ENCODE peak calls at places on chromosomes 3 and 15, in seven cellular contexts. O is B cell, Y is cardiac muscle cell, C is iris pigment epithelial cell, L is hypothalamus, E is skeletal muscle cell, T is left cardiac atrium. B is an unnamed sample.
A peak's percentile ranks its signal among the peaks of the same experiment; 100 is the strongest.

GRCh38 chr15:65576669-65577068 is 34.3 kb downstream of the INTS14 start:
- DNase-seq in O (no peak), Y (peak; percentile 19), C (peak; percentile 73), L (no peak), E (peak; percentile 20), T (no peak), B (peak; percentile 39)

GRCh38 chr15:51104512-51104911 is 9.8 kb upstream of the TNFAIP8L3 start:
- DNase-seq in O (no peak), Y (peak; percentile 79), C (no peak), L (no peak), E (no peak), T (peak; percentile 67), B (peak; percentile 54)

GRCh38 chr3:8488877-8489865 is 12.5 kb upstream of the LMCD1 start:
- DNase-seq in O (no peak), Y (no peak), C (peak; percentile 65), L (no peak), E (no peak), T (no peak), B (no peak)

GRCh38 chr3:128445357-128445756 is 21.3 kb downstream of the DNAJB8 start:
- DNase-seq in O (no peak), Y (no peak), C (no peak), L (no peak), E (no peak), T (no peak), B (no peak)

GRCh38 chr3:122627301-122627700 is 49.9 kb downstream of the PARP15 start:
- DNase-seq in O (no peak), Y (no peak), C (no peak), L (no peak), E (no peak), T (no peak), B (no peak)

GRCh38 chr3:126512916-126513650 is 4.5 kb downstream of the UROC1 start:
- DNase-seq in O (no peak), Y (no peak), C (no peak), L (no peak), E (no peak), T (peak; percentile 7), B (no peak)

GRCh38 chr3:85572426-85572825 is 613.6 kb downstream of the CADM2 start:
- DNase-seq in O (no peak), Y (peak; percentile 27), C (peak; percentile 36), L (no peak), E (peak; percentile 9), T (no peak), B (no peak)

GRCh38 chr3:37114251-37115145 is 59.9 kb downstream of the LRRFIP2 start:
- DNase-seq in O (no peak), Y (peak; percentile 83), C (peak; percentile 89), L (no peak), E (peak; percentile 46), T (no peak), B (peak; percentile 81)

GRCh38 chr3:16881896-16882645 is 2.7 kb upstream of the PLCL2 start:
- DNase-seq in O (no peak), Y (no peak), C (no peak), L (no peak), E (no peak), T (peak; percentile 55), B (no peak)

GRCh38 chr3:14210843-14211594 is 32.4 kb downstream of the LSM3 start:
- DNase-seq in O (no peak), Y (peak; percentile 41), C (no peak), L (no peak), E (peak; percentile 79), T (no peak), B (peak; percentile 99)

GRCh38 chr3:142863010-142863787 is 25.7 kb downstream of the PCOLCE2 start:
- DNase-seq in O (no peak), Y (no peak), C (peak; percentile 7), L (no peak), E (no peak), T (peak; percentile 25), B (no peak)

GRCh38 chr15:71118881-71119632 is 3.8 kb downstream of the THSD4 start:
- DNase-seq in O (no peak), Y (no peak), C (no peak), L (no peak), E (no peak), T (no peak), B (no peak)

GRCh38 chr3:53747559-53747958 is 98.7 kb downstream of the CHDH start:
- DNase-seq in O (no peak), Y (no peak), C (no peak), L (no peak), E (no peak), T (no peak), B (no peak)

GRCh38 chr3:184578822-184579221 is 17.2 kb downstream of the EPHB3 start:
- DNase-seq in O (no peak), Y (peak; percentile 38), C (no peak), L (no peak), E (no peak), T (no peak), B (no peak)

GRCh38 chr15:100926258-100926657 is 7.1 kb downstream of the LRRK1 start:
- DNase-seq in O (no peak), Y (no peak), C (no peak), L (no peak), E (no peak), T (no peak), B (no peak)

GRCh38 chr15:58669108-58669507 is 80.4 kb downstream of the ADAM10 start:
- DNase-seq in O (no peak), Y (peak; percentile 10), C (no peak), L (no peak), E (no peak), T (no peak), B (no peak)

GRCh38 chr3:194135516-194135805 is 487 bp upstream of the HES1 start:
- DNase-seq in O (no peak), Y (no peak), C (no peak), L (no peak), E (no peak), T (no peak), B (no peak)

GRCh38 chr3:190326930-190327329 is 4.7 kb upstream of the CLDN1 start:
- DNase-seq in O (no peak), Y (peak; percentile 76), C (peak; percentile 49), L (no peak), E (no peak), T (no peak), B (peak; percentile 47)